ENCODE peak calls at places on chromosomes 16 and 17, in nine cellular contexts. G is left ventricle myocardium inferior; H is H9; J is gastrocnemius medialis; I is A549; D is fibroblast of lung; A is esophagus muscularis mucosa; Z is CD8-positive, alpha-beta T cell; K is tibial nerve. F is an unnamed sample.

GRCh38 chr16:57475711-57476339 is 10.5 kb downstream of the DOK4 start:
- DNase-seq in G (no peak), H (peak; percentile 96), J (no peak), I (peak; percentile 82), D (peak; percentile 17), A (no peak), Z (peak; percentile 52), K (no peak), F (peak; percentile 75)

GRCh38 chr16:1537763-1538289 is 4.4 kb downstream of the TMEM204 start:
- DNase-seq in G (peak; percentile 12), H (no peak), J (no peak), I (no peak), D (no peak), A (no peak), Z (no peak), K (no peak), F (peak; percentile 59)

GRCh38 chr17:17780941-17781590 is 55.7 kb downstream of the SREBF1 start:
- DNase-seq in G (no peak), H (peak; percentile 95), J (no peak), I (peak; percentile 55), D (peak; percentile 38), A (no peak), Z (no peak), K (no peak), F (no peak)

GRCh38 chr17:33927732-33928133 is 327.4 kb upstream of the CCL2 start:
- DNase-seq in G (no peak), H (no peak), J (no peak), I (no peak), D (peak; percentile 5), A (no peak), Z (no peak), K (no peak), F (no peak)

GRCh38 chr16:48287239-48287638 is 39.9 kb upstream of the ABCC11 start:
- DNase-seq in G (no peak), H (no peak), J (no peak), I (no peak), D (no peak), A (no peak), Z (no peak), K (no peak), F (no peak)

GRCh38 chr17:40530531-40530987 is 29.1 kb upstream of the TNS4 start:
- DNase-seq in G (no peak), H (no peak), J (no peak), I (no peak), D (no peak), A (no peak), Z (no peak), K (no peak), F (no peak)

GRCh38 chr16:81158964-81159363 is 62.8 kb upstream of the GCSH start:
- DNase-seq in G (no peak), H (no peak), J (no peak), I (no peak), D (no peak), A (no peak), Z (no peak), K (no peak), F (no peak)

GRCh38 chr17:77385750-77386501 is 245.2 kb downstream of the SEC14L1 start:
- DNase-seq in G (peak; percentile 61), H (no peak), J (no peak), I (no peak), D (peak; percentile 75), A (no peak), Z (no peak), K (no peak), F (no peak)

GRCh38 chr17:35089846-35090193 is 26.3 kb upstream of the RFFL start:
- DNase-seq in G (no peak), H (peak; percentile 78), J (peak; percentile 2), I (peak; percentile 74), D (no peak), A (no peak), Z (no peak), K (peak; percentile 7), F (no peak)

GRCh38 chr17:8072727-8073461 is 14.6 kb downstream of the ALOX12B start:
- DNase-seq in G (no peak), H (peak; percentile 61), J (no peak), I (no peak), D (no peak), A (no peak), Z (no peak), K (no peak), F (peak; percentile 27)

GRCh38 chr17:31724619-31725018 is 134.4 kb downstream of the COPRS start:
- DNase-seq in G (no peak), H (no peak), J (no peak), I (no peak), D (no peak), A (no peak), Z (no peak), K (no peak), F (no peak)

GRCh38 chr16:54526916-54527315 is 240.3 kb upstream of the IRX3 start:
- DNase-seq in G (no peak), H (no peak), J (no peak), I (no peak), D (no peak), A (no peak), Z (no peak), K (no peak), F (no peak)

DNA sequence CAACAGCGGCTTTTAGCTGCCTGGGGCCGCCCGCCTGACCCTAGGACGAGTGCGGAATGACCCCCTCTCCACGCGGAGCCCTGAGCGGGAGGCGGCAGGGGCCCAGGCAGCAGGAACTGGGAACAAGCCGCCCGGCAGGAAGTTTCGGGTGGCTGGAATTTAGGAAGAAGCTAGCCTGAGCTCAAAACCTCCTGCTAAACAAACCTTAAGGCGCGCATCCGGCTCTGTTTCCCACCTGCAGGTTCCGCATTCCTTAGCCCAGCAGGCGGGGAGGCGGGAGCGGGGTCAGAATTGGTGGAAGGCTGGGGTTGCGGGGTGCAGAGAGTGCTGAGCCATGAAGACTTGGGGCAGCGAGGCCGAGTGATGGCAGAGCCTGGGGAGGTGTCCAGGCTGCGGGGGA is 813.9 kb downstream of the KCNJ18 start:
- DNase-seq in G (no peak), H (no peak), J (no peak), I (no peak), D (no peak), A (no peak), Z (no peak), K (no peak), F (no peak)
- H3K9me3 ChIP-seq in G (peaks cover 16% of the 10 kb centered on the region), H (peaks cover 91% of the 10 kb centered on the region), J (no peaks in the 10 kb centered on the region), I (no peaks in the 10 kb centered on the region), D (no peaks in the 10 kb centered on the region), A (no peaks in the 10 kb centered on the region), Z (no peaks in the 10 kb centered on the region), K (peaks cover 48% of the 10 kb centered on the region), F (no peaks in the 10 kb centered on the region)

GRCh38 chr17:70208825-70209555 is 39.7 kb downstream of the KCNJ2 start:
- DNase-seq in G (no peak), H (no peak), J (no peak), I (no peak), D (no peak), A (no peak), Z (no peak), K (no peak), F (no peak)
- H3K9me3 ChIP-seq in G (no peaks in the 10 kb centered on the region), H (no peaks in the 10 kb centered on the region), J (no peaks in the 10 kb centered on the region), I (peaks cover under 1% of the 10 kb centered on the region), D (no peaks in the 10 kb centered on the region), A (no peaks in the 10 kb centered on the region), Z (no peaks in the 10 kb centered on the region), K (no peaks in the 10 kb centered on the region), F (no peaks in the 10 kb centered on the region)

GRCh38 chr16:35141303-35141702 is 1681.9 kb downstream of the TP53TG3F start:
- DNase-seq in G (no peak), H (no peak), J (no peak), I (no peak), D (no peak), A (no peak), Z (no peak), K (no peak), F (no peak)

GRCh38 chr16:35140293-35140986 is 1681.0 kb downstream of the TP53TG3F start:
- DNase-seq in G (no peak), H (no peak), J (no peak), I (no peak), D (no peak), A (no peak), Z (no peak), K (no peak), F (no peak)

GRCh38 chr16:35144212-35144932 is 1685.0 kb downstream of the TP53TG3F start:
- DNase-seq in G (no peak), H (no peak), J (no peak), I (no peak), D (no peak), A (no peak), Z (no peak), K (no peak), F (no peak)

GRCh38 chr16:35142147-35142808 is 1682.9 kb downstream of the TP53TG3F start:
- DNase-seq in G (no peak), H (no peak), J (no peak), I (no peak), D (no peak), A (no peak), Z (no peak), K (no peak), F (no peak)

DNA sequence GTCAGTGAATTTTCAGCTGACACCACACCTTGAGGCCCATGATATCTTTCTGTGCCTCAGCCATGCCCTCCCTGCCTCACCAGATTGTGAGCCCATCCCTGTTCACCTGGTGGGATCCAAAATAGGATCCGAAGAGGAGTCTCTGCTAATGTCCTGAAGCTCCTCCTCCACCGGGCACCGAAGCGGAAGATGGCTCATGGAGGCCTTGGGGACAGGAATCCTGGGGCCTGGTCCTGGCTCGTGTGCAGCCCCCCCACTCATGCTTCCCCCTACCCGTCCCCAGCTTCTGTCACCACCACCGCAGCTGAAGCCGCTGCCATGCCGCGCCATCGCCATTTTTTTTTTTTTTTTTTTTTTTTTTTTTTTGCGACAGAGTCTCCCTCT is 1683.4 kb downstream of the TP53TG3F start:
- DNase-seq in G (no peak), H (no peak), J (no peak), I (no peak), D (no peak), A (no peak), Z (no peak), K (no peak), F (no peak)
- H3K9me3 ChIP-seq in G (peaks cover 23% of the 10 kb centered on the region), H (peaks cover 93% of the 10 kb centered on the region), J (no peaks in the 10 kb centered on the region), I (peaks cover 5% of the 10 kb centered on the region), D (no peaks in the 10 kb centered on the region), A (no peaks in the 10 kb centered on the region), Z (no peaks in the 10 kb centered on the region), K (peaks cover 80% of the 10 kb centered on the region), F (no peaks in the 10 kb centered on the region)

DNA sequence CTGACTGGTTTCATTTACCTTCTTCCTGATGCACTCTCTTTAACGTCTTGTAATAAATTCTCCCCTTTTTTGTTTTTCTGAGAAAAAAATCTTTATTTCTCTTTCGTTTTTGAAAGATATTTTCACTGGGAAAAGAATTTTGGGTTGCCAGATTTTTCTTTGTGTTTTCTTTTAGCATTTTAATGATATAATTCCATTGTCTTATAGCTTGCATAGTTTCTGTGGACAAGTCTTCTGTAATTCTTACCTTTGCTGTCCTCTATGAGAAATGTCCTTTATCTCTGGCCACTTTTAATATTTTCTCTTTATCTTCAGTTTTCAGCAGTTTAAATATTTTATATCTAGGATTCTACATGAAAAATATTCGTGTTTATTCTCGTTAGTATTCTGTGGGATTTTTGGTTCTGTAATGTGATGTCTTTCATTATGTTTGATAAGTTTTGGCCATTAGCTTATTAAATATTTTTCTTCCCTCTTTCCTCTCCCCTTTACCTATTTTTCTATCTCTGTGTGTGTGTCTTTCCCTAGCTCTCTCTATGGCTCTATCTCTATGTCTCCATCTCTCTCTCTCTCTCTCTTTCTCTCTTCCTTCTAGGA is 236.5 kb downstream of the C16orf95 start:
- DNase-seq in G (no peak), H (no peak), J (no peak), I (no peak), D (no peak), A (no peak), Z (no peak), K (no peak), F (no peak)
- H3K9me3 ChIP-seq in G (peaks cover 47% of the 10 kb centered on the region), H (peaks cover 13% of the 10 kb centered on the region), J (no peaks in the 10 kb centered on the region), I (peaks cover 55% of the 10 kb centered on the region), D (no peaks in the 10 kb centered on the region), A (no peaks in the 10 kb centered on the region), Z (peaks cover 4% of the 10 kb centered on the region), K (peaks cover 48% of the 10 kb centered on the region), F (no peaks in the 10 kb centered on the region)

F was measured in CD4-positive, alpha-beta memory T cell.